ENCODE peak calls at places on chromosomes 1 and 21, in ten cellular contexts. V is omental fat pad, H is neural crest cell, W is GM13976, J is PC-3, K is foreskin fibroblast, B is AG09309, Q is AG09319, X is GM13977, A is IMR-90. C is an unnamed sample.

GRCh38 chr1:49187054-49187453 is 410.4 kb upstream of the BEND5 start:
- DNase-seq in V (no peak), Q (no peak), B (no peak), A (no peak), K (no peak), W (no peak), X (no peak), J (no peak), H (no peak), C (no peak)

GRCh38 chr21:35343046-35343816 is 294.1 kb upstream of the RUNX1 start:
- DNase-seq in J (peak), X (peak), H (no peak), K (no peak), B (no peak), V (no peak), Q (no peak), A (peak), W (peak), C (peak)

GRCh38 chr1:182842265-182842664 is 3.1 kb downstream of the DHX9 start:
- DNase-seq in K (no peak), J (no peak), A (no peak), V (no peak), X (no peak), W (no peak), B (no peak), Q (no peak), H (no peak), C (no peak)

GRCh38 chr21:34728479-34728878 is 59.7 kb downstream of the CLIC6 start:
- DNase-seq in K (no peak), J (peak), W (no peak), H (no peak), A (no peak), B (no peak), X (no peak), Q (no peak), V (no peak), C (no peak)

GRCh38 chr1:33343539-33343938 is 22.6 kb upstream of the A3GALT2 start:
- DNase-seq in W (no peak), J (no peak), K (no peak), A (no peak), B (no peak), Q (no peak), X (no peak), V (peak), H (no peak), C (no peak)

GRCh38 chr1:54972436-54972835 is 8.0 kb upstream of the TMEM61 start:
- DNase-seq in J (no peak), K (no peak), H (no peak), V (no peak), B (no peak), A (no peak), W (no peak), X (no peak), Q (no peak), C (peak)

GRCh38 chr1:68401506-68401905 is 48.2 kb downstream of the RPE65 start:
- DNase-seq in V (no peak), H (no peak), X (no peak), J (peak), K (no peak), W (no peak), Q (no peak), A (no peak), B (no peak), C (no peak)

GRCh38 chr1:219174672-219175564 is 1.2 kb downstream of the LYPLAL1 start:
- DNase-seq in B (peak), A (peak), J (peak), Q (peak), X (peak), H (no peak), W (no peak), V (no peak), K (peak), C (peak)

GRCh38 chr1:231134624-231135023 is 27.2 kb upstream of the TRIM67 start:
- DNase-seq in K (no peak), Q (no peak), J (no peak), A (no peak), B (no peak), X (no peak), W (no peak), V (no peak), H (no peak), C (no peak)

DNA sequence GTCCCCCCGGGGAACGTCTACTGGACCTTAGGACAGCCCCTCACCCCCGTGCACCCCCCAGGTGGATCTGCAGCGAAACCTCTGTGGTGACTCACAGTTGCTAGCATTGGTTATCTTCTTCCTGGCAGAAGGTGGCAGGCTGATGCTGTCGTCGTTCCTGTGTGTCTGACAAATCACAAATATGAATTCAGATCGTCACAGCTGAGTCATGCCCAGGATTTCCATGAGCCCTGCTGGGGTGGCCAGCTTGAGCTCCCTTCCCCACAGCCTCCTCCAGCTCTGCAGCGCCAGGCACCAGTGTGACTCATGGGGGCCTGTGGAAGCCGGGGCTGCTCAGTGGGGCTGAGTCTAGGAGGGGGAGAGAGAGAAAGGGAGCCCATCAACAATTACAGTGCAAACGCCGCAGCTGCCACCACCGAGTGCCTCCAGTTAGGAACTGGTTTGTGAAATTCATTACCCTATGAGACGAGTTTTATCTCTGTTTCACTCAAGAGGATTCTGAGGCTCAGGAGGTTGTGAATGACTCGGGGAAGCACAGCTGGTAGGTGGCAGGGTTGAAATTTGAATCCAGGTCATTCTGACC is 197.9 kb downstream of the DYRK1A start:
- DNase-seq in Q (peak), V (peak), H (no peak), A (peak), J (peak), X (peak), B (peak), W (peak), K (peak), C (peak)
- TF ChIP-seq CTCF in Q (no peak), V (no peak), H (no peak), A (peak), J (peak), X (peak), B (peak), W (peak), K (no peak), C (no peak)

GRCh38 chr1:2330511-2331199 is 60.7 kb downstream of the MORN1 start:
- DNase-seq in X (no peak), Q (peak), V (no peak), A (peak), H (no peak), B (peak), K (peak), W (no peak), J (no peak), C (no peak)
- TF ChIP-seq CTCF in X (no peak), Q (peak), V (no peak), A (no peak), H (no peak), B (peak), K (no peak), W (no peak), J (no peak), C (no peak)

DNA sequence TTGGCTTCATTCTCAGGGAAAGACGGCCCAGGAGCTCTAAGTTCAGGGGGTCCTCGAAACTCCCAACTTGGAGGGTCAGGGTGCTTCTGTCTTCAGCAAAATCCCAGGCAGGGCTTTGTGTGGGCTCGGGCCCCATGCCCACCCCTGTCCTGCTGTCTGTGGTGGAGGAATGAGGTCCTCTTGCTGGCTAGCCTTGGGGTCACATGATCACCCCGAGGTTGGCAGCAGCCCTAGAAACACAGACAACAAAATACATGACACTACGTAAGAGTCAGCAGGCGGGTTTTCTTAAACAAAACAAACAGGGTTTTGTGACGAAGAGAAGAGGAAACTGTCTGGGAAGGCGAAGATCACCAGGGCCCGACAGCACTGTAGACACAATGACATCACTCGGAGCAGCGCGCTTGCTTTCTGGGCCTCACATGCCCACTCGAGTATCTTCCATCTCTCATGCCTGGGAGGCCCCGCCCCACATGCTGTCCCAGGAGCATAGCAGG is 94.9 kb downstream of the SIK1 start:
- DNase-seq in W (no peak), Q (no peak), B (no peak), V (no peak), A (peak), J (peak), K (peak), H (no peak), X (no peak), C (no peak)
- TF ChIP-seq CTCF in W (no peak), Q (no peak), B (no peak), V (no peak), A (no peak), J (no peak), K (no peak), H (no peak), X (no peak), C (no peak)

GRCh38 chr1:85282424-85282823 is 6.0 kb upstream of the BCL10 start:
- DNase-seq in J (peak), Q (no peak), B (no peak), A (no peak), V (no peak), H (no peak), X (no peak), W (no peak), K (no peak), C (no peak)
- TF ChIP-seq CTCF in J (peak), Q (no peak), B (no peak), A (no peak), V (no peak), H (peak), X (no peak), W (no peak), K (no peak), C (no peak)

GRCh38 chr1:15767941-15768340 is 9.3 kb downstream of the FBLIM1 start:
- DNase-seq in X (no peak), Q (no peak), W (no peak), V (no peak), J (no peak), A (no peak), H (no peak), B (no peak), K (no peak), C (no peak)

GRCh38 chr1:15764269-15764764 is 5.7 kb downstream of the FBLIM1 start:
- DNase-seq in X (no peak), H (no peak), W (no peak), K (no peak), A (no peak), Q (no peak), J (no peak), B (no peak), V (no peak), C (no peak)

GRCh38 chr1:15768388-15768787 is 9.8 kb downstream of the FBLIM1 start:
- DNase-seq in Q (no peak), H (no peak), J (no peak), B (no peak), V (no peak), A (no peak), K (no peak), X (no peak), W (no peak), C (no peak)

GRCh38 chr1:15764890-15765289 is 6.3 kb downstream of the FBLIM1 start:
- DNase-seq in B (no peak), J (no peak), Q (no peak), X (no peak), V (no peak), K (no peak), A (no peak), W (no peak), H (no peak), C (no peak)

DNA sequence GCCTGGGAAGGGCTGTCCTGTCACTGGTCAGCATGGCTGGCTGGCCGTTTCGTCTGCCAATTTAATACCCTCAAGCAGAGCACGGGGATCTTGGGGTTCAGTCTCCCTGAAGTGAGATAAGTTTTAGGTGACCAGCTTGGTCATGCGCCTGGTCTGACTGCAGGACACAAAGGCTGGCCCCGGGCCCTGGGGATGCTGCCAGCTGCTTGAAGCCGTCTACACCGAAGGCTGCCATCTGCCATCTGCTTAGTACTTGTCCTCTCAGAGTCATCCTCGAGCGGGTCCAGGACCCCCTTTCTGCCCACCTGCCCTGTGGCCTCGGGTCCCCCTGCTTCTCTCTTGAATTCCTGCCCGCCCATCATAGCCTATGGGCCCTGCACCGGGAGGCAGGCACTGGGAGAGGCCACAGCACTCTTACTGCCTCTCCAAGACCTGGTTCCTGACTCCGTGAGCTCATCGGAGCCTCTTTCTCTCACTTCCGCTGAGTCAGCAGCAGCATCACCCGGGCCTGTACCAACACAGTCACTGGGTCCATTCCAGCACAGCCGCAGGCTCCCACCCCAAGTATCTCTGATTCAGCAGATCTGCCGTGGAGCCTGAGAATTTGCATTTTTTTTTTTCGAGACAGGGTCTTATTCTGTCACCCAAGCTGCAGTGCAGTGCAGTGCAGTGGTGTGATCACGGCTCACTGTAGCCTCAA is 7.0 kb downstream of the FBLIM1 start:
- DNase-seq in K (peak), V (no peak), J (peak), X (no peak), H (no peak), W (no peak), B (peak), Q (peak), A (peak), C (no peak)
- TF ChIP-seq CTCF in K (no peak), V (no peak), J (no peak), X (no peak), H (no peak), W (no peak), B (no peak), Q (no peak), A (no peak), C (no peak)

GRCh38 chr1:119225831-119226230 is 85.4 kb upstream of the WARS2 start:
- DNase-seq in Q (no peak), V (no peak), A (no peak), W (no peak), B (no peak), J (no peak), K (no peak), X (no peak), H (no peak), C (no peak)
- TF ChIP-seq CTCF in Q (peak), V (no peak), A (no peak), W (peak), B (no peak), J (peak), K (no peak), X (peak), H (no peak), C (peak)

GRCh38 chr1:2801535-2802291 is at the start of gene TTC34:
- DNase-seq in V (no peak), Q (no peak), X (no peak), W (peak), K (no peak), A (no peak), B (no peak), H (no peak), J (peak), C (peak)
- TF ChIP-seq CTCF in V (no peak), Q (no peak), X (no peak), W (peak), K (no peak), A (no peak), B (no peak), H (no peak), J (peak), C (no peak)

C was measured in GM20000.